ENCODE peak calls at places on chromosomes 3 and 15, in nine cellular contexts. G is psoas muscle, P is GM23338, E is mesothelial cell of epicardium, D is MCF 10A, O is lower lobe of right lung, V is breast epithelium, Z is dorsolateral prefrontal cortex, B is GM20000. A is an unnamed sample.

GRCh38 chr15:62932436-62932835 is 110.1 kb upstream of the TPM1 start:
- DNase-seq in D (peak; percentile 51), E (no peak), O (no peak), B (no peak), G (no peak), Z (no peak), V (no peak), P (no peak), A (no peak)

GRCh38 chr3:101050061-101050460 is 56.8 kb upstream of the ABI3BP start:
- DNase-seq in G (no peak), P (no peak), D (no peak), O (no peak), E (no peak), V (no peak), Z (no peak), B (no peak), A (no peak)

GRCh38 chr15:60580650-60581415 is 101.9 kb upstream of the ICE2 start:
- DNase-seq in D (no peak), G (no peak), V (no peak), Z (no peak), O (no peak), P (peak; percentile 29), B (no peak), E (no peak), A (no peak)

GRCh38 chr3:15933439-15934144 is 135.8 kb upstream of the ANKRD28 start:
- DNase-seq in V (no peak), D (peak; percentile 53), O (no peak), P (no peak), B (no peak), G (no peak), E (no peak), Z (peak; percentile 70), A (no peak)

GRCh38 chr15:90358124-90359033 is 6.3 kb downstream of the ZNF774 start:
- DNase-seq in B (no peak), O (no peak), D (peak; percentile 23), P (no peak), E (no peak), V (no peak), Z (no peak), G (no peak), A (no peak)

GRCh38 chr3:33848624-33849347 is 50.4 kb downstream of the PDCD6IP start:
- DNase-seq in G (no peak), V (no peak), Z (no peak), E (no peak), D (no peak), O (no peak), P (peak; percentile 37), B (no peak), A (no peak)

GRCh38 chr3:16350041-16350952 is 85.3 kb downstream of the OXNAD1 start:
- DNase-seq in G (no peak), D (no peak), B (no peak), V (no peak), P (no peak), E (no peak), Z (no peak), O (no peak), A (no peak)

GRCh38 chr15:48806151-48806550 is 4.7 kb downstream of the CEP152 start:
- DNase-seq in B (no peak), D (no peak), P (peak; percentile 40), Z (no peak), O (no peak), E (no peak), V (no peak), G (no peak), A (no peak)

GRCh38 chr3:186082150-186082549 is 26.7 kb downstream of the ETV5 start:
- DNase-seq in G (no peak), B (no peak), P (no peak), D (no peak), E (no peak), Z (no peak), O (no peak), V (no peak), A (no peak)

DNA sequence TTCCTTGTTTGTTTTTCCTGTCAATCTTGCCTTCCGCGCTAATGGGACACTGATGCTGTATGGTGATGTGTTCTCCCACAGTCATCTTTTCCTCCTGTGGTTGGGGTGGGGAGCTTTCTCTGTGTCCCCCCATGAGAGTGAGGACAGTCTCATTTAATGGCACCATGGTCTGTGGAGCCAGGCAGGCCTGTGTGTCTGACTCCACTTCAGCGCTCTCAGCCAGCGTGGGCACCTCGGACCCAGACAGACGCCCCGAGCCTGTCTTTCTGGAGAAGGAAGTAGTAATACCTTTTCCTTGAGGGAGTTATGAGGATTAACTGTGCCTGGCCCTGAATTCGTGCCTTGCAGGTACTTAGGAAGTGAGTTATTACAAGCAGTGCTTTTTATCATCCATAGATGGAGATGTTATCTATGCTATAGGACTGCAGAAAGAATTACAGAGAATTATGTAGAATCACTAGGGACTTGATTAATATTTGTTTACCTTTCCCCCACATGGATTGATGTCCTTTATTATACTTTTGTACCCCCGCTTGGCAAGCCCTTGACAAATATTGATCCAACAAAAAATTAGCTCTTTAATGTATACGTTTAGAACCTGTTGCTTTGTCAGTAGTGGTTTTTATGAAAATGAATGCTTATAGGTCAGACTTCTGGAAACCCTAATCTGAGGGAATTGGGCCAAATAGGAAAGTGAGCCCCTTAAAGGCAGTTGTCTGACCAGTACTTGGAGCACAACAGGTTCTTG is 152.4 kb downstream of the PGPEP1L start:
- DNase-seq in E (no peak), V (no peak), D (no peak), B (no peak), P (no peak), O (no peak), G (no peak), Z (no peak), A (no peak)
- TF ChIP-seq CTCF in E (no peak), V (no peak), D (no peak), B (no peak), P (no peak), O (no peak), G (no peak), Z (no peak), A (no peak)

DNA sequence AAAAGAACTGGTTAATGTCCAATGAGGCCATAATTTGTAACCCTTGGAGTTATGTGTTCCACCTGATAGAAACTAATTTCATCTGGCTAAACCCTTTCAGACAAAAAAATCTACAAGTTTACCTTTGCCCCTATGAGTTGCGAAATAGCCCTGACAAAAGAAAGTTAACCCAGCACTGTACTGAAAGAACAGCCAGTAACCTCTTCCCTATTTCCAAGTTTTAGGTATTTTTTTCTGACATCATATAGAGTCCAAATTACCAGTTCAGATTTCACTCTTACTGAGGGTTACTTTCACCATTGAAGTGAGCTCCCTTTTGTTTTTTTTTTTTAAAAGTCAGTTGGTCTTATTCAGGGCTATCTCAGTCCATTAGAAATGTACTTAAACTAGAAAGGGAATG is 42.8 kb upstream of the PTPRG start:
- DNase-seq in Z (no peak), D (peak; percentile 14), G (no peak), P (no peak), E (no peak), V (no peak), B (no peak), O (no peak), A (no peak)
- TF ChIP-seq CTCF in Z (no peak), D (no peak), G (no peak), P (no peak), E (no peak), V (no peak), B (no peak), O (no peak), A (no peak)

GRCh38 chr3:76372497-76372896 is 587.1 kb upstream of the ZNF717 start:
- DNase-seq in P (no peak), D (no peak), E (no peak), Z (no peak), G (no peak), O (no peak), V (no peak), B (no peak), A (no peak)

GRCh38 chr3:76365284-76365683 is 579.9 kb upstream of the ZNF717 start:
- DNase-seq in D (no peak), E (no peak), P (no peak), V (no peak), O (no peak), G (no peak), B (no peak), Z (no peak), A (no peak)

GRCh38 chr3:76370749-76371148 is 585.4 kb upstream of the ZNF717 start:
- DNase-seq in B (no peak), E (no peak), V (no peak), P (no peak), G (no peak), Z (no peak), O (no peak), D (no peak), A (no peak)

GRCh38 chr3:76367281-76367680 is 581.9 kb upstream of the ZNF717 start:
- DNase-seq in E (no peak), B (no peak), V (no peak), D (no peak), G (no peak), Z (no peak), P (no peak), O (no peak), A (no peak)

DNA sequence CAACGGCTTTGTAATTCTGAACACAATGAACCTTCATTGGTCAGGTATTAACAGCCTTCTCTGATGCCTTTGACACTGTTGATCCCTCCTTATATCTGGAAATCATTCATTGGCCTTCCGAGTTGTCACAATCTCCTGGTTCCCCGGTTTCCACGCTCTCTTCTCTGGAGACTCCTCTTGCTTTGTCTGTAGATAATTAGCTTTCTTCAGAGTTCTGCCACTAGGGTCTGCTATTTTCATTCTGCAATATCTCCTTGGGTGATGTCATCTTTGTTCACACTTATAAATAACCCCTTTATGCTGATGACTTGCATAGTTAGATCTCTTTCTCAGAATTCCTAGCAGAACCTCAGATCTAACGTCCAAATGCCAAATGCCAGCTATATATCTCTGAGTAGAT is 583.8 kb upstream of the ZNF717 start:
- DNase-seq in G (no peak), E (no peak), Z (no peak), B (no peak), P (peak; percentile 57), D (peak; percentile 21), O (no peak), V (no peak), A (no peak)
- TF ChIP-seq CTCF in G (no peak), E (no peak), Z (peak; percentile 42), B (no peak), P (peak; percentile 54), D (peak; percentile 11), O (no peak), V (no peak), A (peak; percentile 38)

GRCh38 chr3:103295974-103296570 is 861.3 kb downstream of the ZPLD1 start:
- DNase-seq in E (no peak), G (no peak), P (peak; percentile 37), O (no peak), Z (no peak), B (no peak), D (peak; percentile 23), V (no peak), A (peak; percentile 2)
- TF ChIP-seq CTCF in E (no peak), G (no peak), P (peak; percentile 43), O (no peak), Z (no peak), B (no peak), D (peak; percentile 46), V (no peak), A (peak; percentile 32)

DNA sequence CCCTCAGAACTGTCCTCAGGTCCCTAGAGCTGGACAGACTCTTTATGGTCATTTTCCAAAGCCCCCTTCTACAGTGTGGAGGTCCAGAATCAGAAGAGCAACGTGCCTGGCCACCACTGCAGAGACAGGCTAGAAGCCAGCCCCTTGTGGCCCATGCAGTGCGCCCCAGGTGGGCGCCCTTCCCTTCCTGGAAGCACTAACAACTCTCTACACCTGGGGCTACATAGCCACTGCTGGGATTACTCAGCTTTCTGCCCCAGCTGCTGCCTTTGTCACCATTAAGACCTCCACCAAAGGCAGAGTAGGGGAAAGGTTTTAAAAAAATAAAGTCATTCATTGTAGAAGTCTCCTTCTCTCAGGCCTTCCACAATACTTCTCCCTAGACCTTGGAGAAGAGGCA is 2.3 kb downstream of the RASGRP1 start:
- DNase-seq in V (no peak), P (peak; percentile 9), B (no peak), O (no peak), E (no peak), G (no peak), D (no peak), Z (no peak), A (no peak)
- TF ChIP-seq CTCF in V (no peak), P (no peak), B (no peak), O (no peak), E (no peak), G (no peak), D (no peak), Z (no peak), A (peak; percentile 34)